ENCODE peak calls at places on chromosomes 11 and 22, in nine cellular contexts. B is B cell; S is NCI-H2029; H is stimulated activated CD4-positive, alpha-beta T cell treated with anti-CD3 and anti-CD28 coated beads, Interleukin-1b, Interleukin-23, amount 100 ng/mL, for 24 hours; D is NCI-H2081 treated with DMSO at 0.1 percent for 48 hours; A is GM23248; W is MCF 10A; G is HTR-8/SVneo; K is RWPE2. I is an unnamed sample.

GRCh38 chr22:20076627-20077172 is 3.3 kb upstream of the DGCR8 start:
- DNase-seq in B (no peak), S (no peak), H (no peak), D (no peak), A (no peak), W (no peak), G (no peak), K (peak), I (no peak)

GRCh38 chr11:96307748-96308133 is 35.3 kb downstream of the MAML2 start:
- DNase-seq in B (no peak), S (no peak), H (no peak), D (no peak), A (peak), W (peak), G (peak), K (no peak), I (peak)

GRCh38 chr11:31711137-31711536 is 100.0 kb downstream of the PAX6 start:
- DNase-seq in B (no peak), S (peak), H (no peak), D (no peak), A (no peak), W (no peak), G (no peak), K (no peak), I (peak)

GRCh38 chr11:123841189-123841588 is 35.0 kb upstream of the OR6M1 start:
- DNase-seq in B (no peak), S (no peak), H (no peak), D (no peak), A (peak), W (no peak), G (no peak), K (no peak), I (peak)

GRCh38 chr11:19664896-19665548 is 47.6 kb upstream of the NAV2 start:
- DNase-seq in B (no peak), S (no peak), H (no peak), D (no peak), A (peak), W (peak), G (no peak), K (no peak), I (peak)

GRCh38 chr11:62054484-62055121 is 69.2 kb upstream of the INCENP start:
- DNase-seq in B (no peak), S (no peak), H (no peak), D (no peak), A (peak), W (peak), G (no peak), K (no peak), I (peak)

GRCh38 chr11:63961608-63962412 is 12.6 kb upstream of the COX8A start:
- DNase-seq in B (no peak), S (peak), H (no peak), D (no peak), A (peak), W (no peak), G (no peak), K (peak), I (peak)

GRCh38 chr11:59967677-59968394 is 4.0 kb downstream of the OOSP4A start:
- DNase-seq in B (no peak), S (no peak), H (no peak), D (no peak), A (no peak), W (no peak), G (no peak), K (no peak), I (no peak)

GRCh38 chr11:65391007-65391406 is 4.6 kb downstream of the FRMD8 start:
- DNase-seq in B (no peak), S (no peak), H (no peak), D (no peak), A (peak), W (no peak), G (no peak), K (no peak), I (no peak)